ENCODE peak calls at places on chromosome 14, in seven cellular contexts. S is stimulated activated CD4-positive, alpha-beta T cell treated with anti-CD3 and anti-CD28 coated beads, Interleukin-2, amount 100 ng/mL, for 48 hours; B is hypothalamus; R is NCI-H2171 treated with DMSO at 0.1 percent for 48 hours; D is RPMI7951; Q is NCI-H460; C is right atrium auricular region. O is an unnamed sample.

GRCh38 chr14:46490150-46490769 is 161.3 kb downstream of the RPL10L start:
- DNase-seq in D (no peak), R (peak; percentile 5), C (no peak), Q (no peak), S (no peak), B (no peak), O (no peak)

GRCh38 chr14:74786916-74787315 is 23.8 kb downstream of the YLPM1 start:
- DNase-seq in Q (no peak), S (no peak), D (no peak), C (no peak), R (no peak), B (no peak), O (no peak)

GRCh38 chr14:77313374-77313773 is 7.3 kb downstream of the POMT2 start:
- DNase-seq in B (no peak), R (no peak), D (no peak), C (no peak), Q (no peak), S (no peak), O (no peak)

GRCh38 chr14:35879141-35879648 is 53.1 kb downstream of the BRMS1L start:
- DNase-seq in R (no peak), B (no peak), D (peak; percentile 29), C (no peak), Q (no peak), S (no peak), O (peak; percentile 10)

GRCh38 chr14:25215607-25216006 is 165.7 kb upstream of the STXBP6 start:
- DNase-seq in R (no peak), S (no peak), B (no peak), C (no peak), Q (no peak), D (no peak), O (no peak)

GRCh38 chr14:78324353-78324752 is 154.2 kb downstream of the NRXN3 start:
- DNase-seq in R (no peak), B (no peak), S (no peak), Q (no peak), C (no peak), D (no peak), O (no peak)

GRCh38 chr14:89485264-89485663 is 68.2 kb upstream of the FOXN3 start:
- DNase-seq in R (no peak), Q (no peak), S (no peak), C (no peak), D (no peak), B (no peak), O (no peak)

GRCh38 chr14:96858643-96859042 is 61.5 kb downstream of the VRK1 start:
- DNase-seq in D (no peak), R (no peak), Q (no peak), S (no peak), B (no peak), C (no peak), O (no peak)

GRCh38 chr14:32075636-32076277 is 1.3 kb upstream of the ARHGAP5 start:
- DNase-seq in S (no peak), Q (no peak), B (peak; percentile 69), R (peak; percentile 43), C (peak; percentile 58), D (peak; percentile 15), O (peak; percentile 19)

GRCh38 chr14:88554458-88555286 is at the start of gene PTPN21:
- DNase-seq in D (peak; percentile 79), R (peak; percentile 25), Q (peak; percentile 55), S (no peak), B (peak; percentile 39), C (peak; percentile 77), O (peak; percentile 94)

GRCh38 chr14:67934087-67934486 is 114.5 kb downstream of the RAD51B start:
- DNase-seq in Q (peak; percentile 73), B (peak; percentile 6), R (peak; percentile 88), C (no peak), S (no peak), D (peak; percentile 83), O (peak; percentile 65)

GRCh38 chr14:102184678-102185040 is 45.0 kb downstream of the WDR20 start:
- DNase-seq in R (no peak), B (no peak), D (no peak), S (no peak), C (no peak), Q (no peak), O (no peak)

GRCh38 chr14:104757681-104758392 is 4.9 kb downstream of the SIVA1 start:
- DNase-seq in Q (no peak), D (no peak), B (no peak), R (no peak), C (no peak), S (no peak), O (no peak)